ENCODE peak calls at places on chromosomes 6 and 20, in six cellular contexts. B, J, U, S, O and W are unnamed samples.

GRCh38 chr6:41560440-41561192 is 14.4 kb downstream of the FOXP4 start:
- DNase-seq in B (no peak), J (peak; percentile 86), U (no peak), S (no peak), O (peak; percentile 76), W (no peak)

GRCh38 chr6:21587182-21587924 is 6.2 kb upstream of the SOX4 start:
- DNase-seq in S (peak; percentile 77), J (peak; percentile 28), B (no peak), O (no peak), U (peak; percentile 43), W (no peak)

GRCh38 chr6:118325220-118325860 is 222.8 kb upstream of the PLN start:
- DNase-seq in U (peak; percentile 19), S (no peak), B (no peak), O (no peak), J (no peak), W (no peak)

GRCh38 chr6:63372951-63373533 is 53.3 kb upstream of the LGSN start:
- DNase-seq in O (no peak), U (no peak), S (no peak), J (no peak), B (no peak), W (no peak)

GRCh38 chr20:44780226-44780625 is 30.1 kb downstream of the RIMS4 start:
- DNase-seq in J (peak; percentile 51), O (no peak), S (no peak), U (peak; percentile 45), B (no peak), W (peak; percentile 22)

GRCh38 chr6:32973144-32973854 is 4.9 kb downstream of the BRD2 start:
- DNase-seq in O (peak; percentile 70), B (no peak), U (peak; percentile 40), J (peak; percentile 53), S (no peak), W (no peak)

GRCh38 chr20:12570371-12570770 is 438.4 kb upstream of the SPTLC3 start:
- DNase-seq in J (no peak), U (peak; percentile 4), B (no peak), O (no peak), S (peak; percentile 59), W (no peak)

GRCh38 chr20:31497838-31498540 is 16.3 kb upstream of the HM13 start:
- DNase-seq in B (peak; percentile 38), S (no peak), U (peak; percentile 36), J (no peak), O (no peak), W (peak; percentile 79)

GRCh38 chr20:23456416-23456815 is 3.7 kb upstream of the CST11 start:
- DNase-seq in J (no peak), S (no peak), U (no peak), O (no peak), B (no peak), W (no peak)

GRCh38 chr6:7312616-7313504 is at the start of gene SSR1:
- DNase-seq in J (peak; percentile 96), S (peak; percentile 92), O (peak; percentile 79), B (peak; percentile 82), U (peak; percentile 92), W (peak; percentile 91)

GRCh38 chr6:41466437-41466990 is 79.7 kb upstream of the FOXP4 start:
- DNase-seq in U (no peak), J (no peak), O (no peak), B (no peak), S (no peak), W (no peak)

GRCh38 chr6:56897789-56898509 is 57.0 kb upstream of the BEND6 start:
- DNase-seq in J (no peak), S (no peak), O (no peak), U (no peak), B (no peak), W (no peak)

GRCh38 chr20:25487306-25487705 is 79.8 kb downstream of the GINS1 start:
- DNase-seq in S (no peak), B (no peak), U (no peak), O (no peak), J (no peak), W (no peak)

GRCh38 chr6:119096683-119097310 is 18.3 kb upstream of the FAM184A start:
- DNase-seq in U (no peak), J (no peak), B (no peak), O (no peak), S (no peak), W (no peak)

GRCh38 chr6:159513074-159513473 is 180.0 kb downstream of the SOD2 start:
- DNase-seq in S (no peak), U (no peak), O (no peak), J (no peak), B (no peak), W (no peak)

GRCh38 chr6:104484626-104485025 is 375.1 kb downstream of the HACE1 start:
- DNase-seq in J (no peak), U (no peak), B (no peak), S (no peak), O (no peak), W (no peak)

GRCh38 chr20:23232679-23233308 is 117.8 kb upstream of the NXT1 start:
- DNase-seq in U (no peak), O (no peak), S (no peak), J (no peak), B (no peak), W (no peak)